ENCODE peak calls at places on chromosomes 13 and 19, in four cellular contexts. K is HepG2, M is GM12878, B is K562. V is an unnamed sample.

GRCh38 chr19:13154911-13155471 is 4.8 kb downstream of the IER2 start:
- DNase-seq in K (peak; percentile 75), M (no peak), B (peak; percentile 73), V (no peak)

GRCh38 chr19:18478545-18479311 is 40.8 kb upstream of the ISYNA1 start:
- DNase-seq in K (peak; percentile 88), M (peak; percentile 51), B (peak; percentile 71), V (no peak)

GRCh38 chr13:33107403-33107760 is 91.2 kb downstream of the KL start:
- DNase-seq in K (no peak), M (no peak), B (no peak), V (no peak)

GRCh38 chr13:112071011-112071901 is 4.3 kb downstream of the SOX1 start:
- DNase-seq in K (no peak), M (no peak), B (no peak), V (no peak)

GRCh38 chr19:29660835-29661234 is 4.4 kb upstream of the PLEKHF1 start:
- DNase-seq in K (no peak), M (no peak), B (peak; percentile 72), V (no peak)

GRCh38 chr13:41241626-41242025 is 21.8 kb downstream of the MTRF1 start:
- DNase-seq in K (no peak), M (no peak), B (no peak), V (no peak)

GRCh38 chr19:43901395-43902390 is 33.4 kb downstream of the ZNF45 start:
- DNase-seq in K (peak; percentile 80), M (peak; percentile 61), B (peak; percentile 87), V (peak; percentile 81)

GRCh38 chr19:40803857-40804782 is 5.1 kb downstream of the EGLN2 start:
- DNase-seq in K (peak; percentile 52), M (peak; percentile 57), B (peak; percentile 63), V (no peak)

GRCh38 chr19:46466536-46467199 is 4.7 kb downstream of the PNMA8A start:
- DNase-seq in K (no peak), M (peak; percentile 55), B (no peak), V (no peak)

GRCh38 chr19:44988896-44989563 is 12.2 kb upstream of the RELB start:
- DNase-seq in K (peak; percentile 52), M (no peak), B (peak; percentile 79), V (peak; percentile 74)

GRCh38 chr19:37991841-37992248 is 84.8 kb downstream of the SIPA1L3 start:
- DNase-seq in K (peak; percentile 21), M (no peak), B (no peak), V (no peak)

GRCh38 chr19:4589579-4590410 is 30.3 kb upstream of the SEMA6B start:
- DNase-seq in K (peak; percentile 65), M (no peak), B (peak; percentile 77), V (no peak)

GRCh38 chr13:62997038-62997619 is 1581.5 kb upstream of the PCDH20 start:
- DNase-seq in K (no peak), M (no peak), B (no peak), V (no peak)

GRCh38 chr19:18520848-18521691 is 800 bp downstream of the ELL start:
- DNase-seq in K (no peak), M (no peak), B (peak; percentile 50), V (no peak)

GRCh38 chr19:46189971-46190335 is 39.6 kb upstream of the IGFL1 start:
- DNase-seq in K (peak; percentile 52), M (no peak), B (no peak), V (no peak)

GRCh38 chr13:46057251-46058015 is 4.9 kb upstream of the ZC3H13 start:
- DNase-seq in K (no peak), M (no peak), B (no peak), V (no peak)

GRCh38 chr19:46887240-46887782 is 26.5 kb downstream of the ARHGAP35 start:
- DNase-seq in K (no peak), M (no peak), B (no peak), V (no peak)

GRCh38 chr13:76764916-76765315 is 121.3 kb downstream of the KCTD12 start:
- DNase-seq in K (no peak), M (no peak), B (no peak), V (no peak)

GRCh38 chr19:16315825-16316505 is 8.7 kb upstream of the KLF2 start:
- DNase-seq in K (no peak), M (no peak), B (peak; percentile 85), V (no peak)

GRCh38 chr19:28859811-28860210 is 353.1 kb downstream of the UQCRFS1 start:
- DNase-seq in K (no peak), M (no peak), B (no peak), V (no peak)

DNA sequence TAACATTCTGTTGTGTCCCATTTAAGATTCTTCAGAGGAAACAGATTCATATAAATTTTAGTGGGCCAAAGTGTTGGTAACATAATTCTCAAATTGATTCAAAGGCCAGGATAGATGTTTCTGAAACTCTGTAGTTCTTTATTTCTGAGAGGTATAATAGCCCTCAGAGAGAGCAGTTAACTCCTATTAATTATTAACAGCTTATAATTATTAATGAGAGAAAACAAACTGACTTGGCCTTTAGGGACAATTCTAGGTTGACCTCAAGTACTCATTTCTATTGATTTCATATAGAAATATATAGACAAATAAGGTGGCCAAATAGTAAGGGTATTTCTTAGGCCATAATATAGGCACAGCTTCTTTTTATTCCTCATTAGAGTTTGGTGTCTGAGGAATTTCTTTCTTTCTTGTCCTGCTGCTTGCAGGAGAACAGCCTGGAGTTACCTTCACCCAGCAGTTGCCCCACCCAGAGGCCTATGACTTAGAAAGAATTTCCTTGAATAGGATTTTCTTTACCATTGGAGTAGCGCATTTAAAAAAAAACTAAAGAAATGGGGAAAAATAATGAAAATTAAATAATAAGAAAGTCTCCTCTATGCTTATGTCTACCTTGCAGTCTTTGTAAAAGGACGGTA is 1430.1 kb upstream of the SPRY2 start:
- DNase-seq in K (no peak), M (no peak), B (no peak), V (no peak)
- TF ChIP-seq TARDBP in K (no peak), M (no peak), B (no peak), V (no peak)

GRCh38 chr13:80224468-80224867 is 116.5 kb downstream of the SPRY2 start:
- DNase-seq in K (no peak), M (no peak), B (no peak), V (no peak)
- TF ChIP-seq FOXM1 in K (no peak), M (no peak), B (no peak), V (no peak)

GRCh38 chr13:99620806-99621205 is 119.5 kb downstream of the TM9SF2 start:
- DNase-seq in K (no peak), M (no peak), B (no peak), V (no peak)

GRCh38 chr13:99619207-99619606 is 117.9 kb downstream of the TM9SF2 start:
- DNase-seq in K (no peak), M (no peak), B (no peak), V (no peak)

GRCh38 chr13:99614465-99614885 is 113.2 kb downstream of the TM9SF2 start:
- DNase-seq in K (peak; percentile 76), M (no peak), B (peak; percentile 65), V (no peak)

GRCh38 chr13:99617474-99618255 is 116.4 kb downstream of the TM9SF2 start:
- DNase-seq in K (peak; percentile 33), M (no peak), B (peak; percentile 54), V (peak; percentile 61)
- TF ChIP-seq TARDBP in K (no peak), M (no peak), B (no peak), V (no peak)

DNA sequence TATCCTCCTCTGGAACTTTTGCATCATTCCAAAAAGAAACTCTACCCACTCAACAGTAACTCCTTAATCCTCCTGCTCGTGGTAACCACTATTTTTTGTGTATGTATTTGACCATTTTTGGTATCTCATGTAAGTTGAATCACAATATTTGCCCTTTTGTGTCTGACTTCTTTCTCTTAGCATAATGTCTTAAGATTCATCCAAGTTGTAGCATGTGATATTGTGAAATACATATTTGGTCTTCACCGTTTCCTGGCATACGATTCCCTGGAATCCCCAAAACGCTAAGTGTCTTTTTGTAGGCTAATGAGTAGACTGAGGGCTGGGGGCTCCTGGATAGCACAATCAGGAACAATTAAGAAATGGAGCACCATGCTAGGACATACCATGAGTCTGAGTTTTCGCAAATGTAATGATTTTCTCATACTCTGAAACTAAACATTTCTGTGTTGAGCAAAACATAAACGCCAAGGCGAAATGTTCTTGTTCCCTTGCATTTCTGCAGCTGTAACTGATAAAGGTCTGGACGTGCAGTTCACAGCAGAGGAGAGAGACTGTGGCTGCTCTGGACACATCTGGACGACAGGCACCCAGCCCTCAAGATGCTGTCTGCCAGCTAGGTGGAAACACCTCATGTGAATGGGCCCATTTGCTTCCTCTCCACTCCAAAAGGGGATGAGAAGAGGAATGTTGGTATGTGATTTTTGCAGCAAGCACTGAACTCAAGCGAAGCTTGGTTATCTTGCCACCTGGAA is 38.4 kb downstream of the BRD4 start:
- DNase-seq in K (no peak), M (no peak), B (no peak), V (no peak)
- TF ChIP-seq FOXM1 in K (no peak), M (no peak), B (no peak), V (no peak)